ENCODE peak calls at places on chromosomes 13 and 19, in ten cellular contexts. U, Z, G, X, E, P, K, V, O and W are unnamed samples.

GRCh38 chr13:111409413-111409812 is 89.0 kb downstream of the TEX29 start:
- DNase-seq in U (no peak), Z (no peak), G (no peak), X (no peak), E (no peak), P (no peak), K (no peak), V (no peak), O (no peak), W (no peak)

GRCh38 chr19:3857449-3858003 is 11.3 kb downstream of the ZFR2 start:
- DNase-seq in U (no peak), Z (no peak), G (no peak), X (no peak), E (no peak), P (no peak), K (no peak), V (no peak), O (no peak), W (no peak)

GRCh38 chr19:31002852-31003251 is 346.4 kb downstream of the TSHZ3 start:
- DNase-seq in U (peak), Z (no peak), G (no peak), X (no peak), E (no peak), P (no peak), K (no peak), V (no peak), O (no peak), W (no peak)

GRCh38 chr13:111556496-111556895 is 236.1 kb downstream of the TEX29 start:
- DNase-seq in U (no peak), Z (no peak), G (no peak), X (no peak), E (no peak), P (no peak), K (no peak), V (no peak), O (no peak), W (no peak)

GRCh38 chr13:95948646-95949045 is 104.6 kb downstream of the UGGT2 start:
- DNase-seq in U (no peak), Z (no peak), G (no peak), X (peak), E (no peak), P (no peak), K (no peak), V (no peak), O (no peak), W (no peak)

GRCh38 chr13:107427531-107427930 is 787.8 kb downstream of the LIG4 start:
- DNase-seq in U (no peak), Z (no peak), G (no peak), X (no peak), E (no peak), P (no peak), K (no peak), V (no peak), O (peak), W (no peak)

GRCh38 chr13:106587787-106588186 is 19.9 kb upstream of the ARGLU1 start:
- DNase-seq in U (no peak), Z (no peak), G (no peak), X (no peak), E (no peak), P (no peak), K (no peak), V (no peak), O (no peak), W (no peak)

GRCh38 chr13:79468819-79469218 is 12.1 kb upstream of the NDFIP2 start:
- DNase-seq in U (no peak), Z (no peak), G (no peak), X (no peak), E (no peak), P (no peak), K (no peak), V (no peak), O (no peak), W (no peak)

GRCh38 chr19:52665529-52665928 is 27.4 kb upstream of the ZNF83 start:
- DNase-seq in U (no peak), Z (no peak), G (no peak), X (no peak), E (no peak), P (no peak), K (no peak), V (peak), O (no peak), W (no peak)

GRCh38 chr13:109687559-109688448 is 98.6 kb downstream of the IRS2 start:
- DNase-seq in U (no peak), Z (no peak), G (no peak), X (no peak), E (no peak), P (no peak), K (no peak), V (no peak), O (no peak), W (no peak)

GRCh38 chr13:32139251-32139650 is 107.7 kb downstream of the FRY start:
- DNase-seq in U (no peak), Z (no peak), G (no peak), X (no peak), E (no peak), P (no peak), K (no peak), V (no peak), O (no peak), W (no peak)

GRCh38 chr13:39967199-39967959 is 311.9 kb downstream of the COG6 start:
- DNase-seq in U (no peak), Z (no peak), G (no peak), X (no peak), E (no peak), P (no peak), K (no peak), V (no peak), O (peak), W (no peak)

GRCh38 chr19:48645652-48646191 is at the start of gene CA11:
- DNase-seq in U (no peak), Z (no peak), G (no peak), X (no peak), E (no peak), P (peak), K (no peak), V (no peak), O (no peak), W (no peak)

GRCh38 chr19:35266904-35267817 is 1.6 kb upstream of the USF2 start:
- DNase-seq in U (peak), Z (peak), G (peak), X (peak), E (peak), P (peak), K (no peak), V (peak), O (peak), W (no peak)

GRCh38 chr19:5593245-5593962 is 25.7 kb upstream of the TINCR start:
- DNase-seq in U (no peak), Z (no peak), G (no peak), X (no peak), E (no peak), P (no peak), K (no peak), V (no peak), O (no peak), W (no peak)

GRCh38 chr19:28960586-28960985 is 252.4 kb downstream of the UQCRFS1 start:
- DNase-seq in U (no peak), Z (no peak), G (no peak), X (no peak), E (no peak), P (no peak), K (no peak), V (no peak), O (no peak), W (no peak)

GRCh38 chr13:30789360-30789862 is 54.1 kb downstream of the ALOX5AP start:
- DNase-seq in U (no peak), Z (no peak), G (no peak), X (no peak), E (no peak), P (no peak), K (no peak), V (no peak), O (no peak), W (no peak)

GRCh38 chr19:50264483-50265186 is 61.2 kb downstream of the MYH14 start:
- DNase-seq in U (no peak), Z (no peak), G (no peak), X (peak), E (no peak), P (no peak), K (no peak), V (peak), O (peak), W (no peak)

GRCh38 chr19:30498707-30499106 is 126.5 kb downstream of the ZNF536 start:
- DNase-seq in U (no peak), Z (no peak), G (no peak), X (peak), E (no peak), P (no peak), K (no peak), V (peak), O (no peak), W (no peak)

DNA sequence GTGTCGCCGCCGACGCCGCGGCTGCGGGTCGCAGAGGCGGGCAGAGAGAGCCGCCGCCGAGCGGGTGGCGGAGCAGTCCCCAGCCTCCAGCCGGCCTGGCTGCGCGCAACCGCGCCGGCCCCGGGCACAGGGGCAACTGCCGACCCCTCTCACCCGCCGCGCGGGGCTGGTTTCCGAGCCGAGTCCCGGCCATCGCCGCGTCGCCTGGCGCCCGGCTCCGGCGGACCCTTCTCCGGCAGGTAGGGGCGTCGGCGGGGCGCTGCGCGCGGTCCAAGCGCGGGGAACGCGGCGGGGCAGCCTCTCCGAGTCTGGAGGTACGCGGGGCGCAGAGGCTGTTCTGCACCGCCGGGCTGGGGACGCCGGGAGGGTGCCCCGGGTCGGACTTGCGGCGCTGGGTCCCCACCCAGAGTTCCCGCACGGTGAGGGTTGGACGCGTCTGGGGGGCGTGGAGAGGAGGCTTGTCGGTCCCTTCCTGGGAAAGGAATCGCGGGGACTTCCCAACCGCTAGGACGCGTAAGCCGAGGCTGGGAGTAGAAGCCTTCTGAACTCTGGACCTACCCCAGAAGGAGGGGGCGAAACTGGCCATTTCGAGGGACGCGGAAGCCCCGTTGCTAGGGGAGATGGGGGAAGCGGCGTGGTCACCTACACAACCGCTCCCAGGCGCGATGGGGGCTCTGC is 133.6 kb upstream of the MYO16 start:
- DNase-seq in U (no peak), Z (no peak), G (no peak), X (no peak), E (no peak), P (no peak), K (no peak), V (no peak), O (no peak), W (no peak)
- TF ChIP-seq POLR2A in U (no peak), Z (no peak), G (no peak), X (no peak), E (no peak), P (no peak), K (no peak), V (no peak), O (no peak), W (no peak)

DNA sequence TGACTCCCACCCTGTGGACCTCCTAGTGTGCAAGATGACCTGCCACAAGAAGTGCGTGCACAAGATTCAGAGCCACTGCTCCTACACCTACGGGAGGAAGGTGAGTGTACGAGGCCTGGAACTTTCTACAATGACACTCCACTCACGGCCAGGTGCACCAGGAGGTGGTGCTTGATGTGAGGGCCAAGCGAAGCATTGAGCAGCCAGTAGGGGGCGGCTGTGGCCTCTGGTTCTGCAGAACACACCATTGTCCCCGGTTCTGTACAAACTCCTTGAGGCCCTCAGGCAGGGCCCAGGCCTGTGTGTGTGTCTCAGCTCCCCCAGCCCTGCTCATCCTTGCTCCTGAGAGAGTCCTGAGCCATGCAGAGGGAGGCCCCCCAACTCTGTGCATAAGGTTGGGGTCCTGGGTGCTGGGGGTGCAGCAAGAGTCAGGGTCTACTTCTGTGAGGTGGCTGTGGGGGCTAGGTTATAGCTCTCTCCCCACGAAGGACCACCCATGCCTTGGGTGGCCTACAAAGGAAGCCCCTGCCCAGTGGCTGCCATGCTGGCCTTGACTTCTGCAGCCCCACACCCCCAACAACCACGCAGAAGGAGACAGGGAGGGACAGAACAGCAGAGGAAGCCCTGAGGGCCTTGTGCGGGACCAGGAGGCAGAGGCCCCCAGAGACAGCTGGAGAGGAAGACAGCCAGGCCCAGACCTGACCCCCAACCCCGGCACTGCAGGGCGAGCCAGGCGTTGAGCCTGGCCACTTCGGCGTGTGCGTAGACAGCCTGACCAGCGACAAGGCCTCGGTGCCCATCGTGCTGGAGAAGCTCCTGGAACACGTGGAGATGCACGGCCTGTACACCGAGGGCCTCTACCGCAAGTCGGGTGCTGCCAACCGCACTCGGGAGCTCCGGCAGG is 9.7 kb upstream of the USE1 start:
- DNase-seq in U (peak), Z (peak), G (no peak), X (peak), E (peak), P (no peak), K (peak), V (peak), O (peak), W (no peak)
- TF ChIP-seq POLR2A in U (no peak), Z (no peak), G (no peak), X (no peak), E (no peak), P (no peak), K (no peak), V (no peak), O (no peak), W (no peak)

DNA sequence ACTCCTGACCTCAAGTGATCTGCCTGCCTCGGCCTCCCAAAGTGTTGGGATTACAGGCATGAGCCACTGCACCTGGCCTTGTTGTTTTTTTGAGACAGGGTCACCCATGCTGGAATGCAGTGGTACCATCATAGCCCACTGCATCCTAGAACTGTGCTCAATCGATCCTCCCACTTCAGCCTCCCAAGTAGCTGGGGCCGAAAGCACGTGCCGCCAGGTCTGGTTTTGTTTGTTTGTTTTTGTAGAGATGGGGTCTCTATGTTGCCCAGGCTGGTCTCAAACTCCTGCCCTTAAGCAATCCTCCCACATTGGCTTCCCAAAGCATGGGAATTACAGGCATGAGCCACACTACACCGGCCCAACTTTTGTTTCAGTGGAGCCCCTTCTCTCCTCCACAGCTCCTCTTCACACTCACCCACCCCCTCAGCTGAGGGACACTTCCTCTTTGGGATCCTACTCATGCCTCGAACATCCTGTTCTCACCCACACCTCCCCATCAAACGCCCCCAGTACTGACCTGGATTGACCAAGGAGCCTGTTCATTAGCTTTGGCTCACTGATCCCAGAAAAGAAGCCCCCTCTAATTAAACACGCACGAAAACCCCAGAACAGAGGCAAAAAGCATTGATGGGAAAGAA is 12.8 kb upstream of the CERS4 start:
- DNase-seq in U (no peak), Z (no peak), G (no peak), X (no peak), E (no peak), P (no peak), K (no peak), V (no peak), O (no peak), W (no peak)
- TF ChIP-seq POLR2A in U (no peak), Z (no peak), G (no peak), X (no peak), E (no peak), P (no peak), K (no peak), V (no peak), O (no peak), W (no peak)

GRCh38 chr19:44907613-44908012 is 2.0 kb downstream of the APOE start:
- DNase-seq in U (no peak), Z (no peak), G (no peak), X (no peak), E (no peak), P (no peak), K (no peak), V (no peak), O (no peak), W (no peak)

GRCh38 chr19:44908074-44908835 is 2.7 kb downstream of the APOE start:
- DNase-seq in U (no peak), Z (no peak), G (no peak), X (no peak), E (no peak), P (no peak), K (no peak), V (no peak), O (no peak), W (no peak)

GRCh38 chr19:44912854-44913253 is 1.6 kb upstream of the APOC1 start:
- DNase-seq in U (peak), Z (no peak), G (no peak), X (peak), E (no peak), P (no peak), K (no peak), V (no peak), O (no peak), W (no peak)

GRCh38 chr19:44908836-44909201 is 3.2 kb downstream of the APOE start:
- DNase-seq in U (no peak), Z (no peak), G (no peak), X (no peak), E (no peak), P (no peak), K (no peak), V (no peak), O (no peak), W (no peak)

GRCh38 chr19:44909775-44910174 is 4.2 kb downstream of the APOE start:
- DNase-seq in U (no peak), Z (no peak), G (no peak), X (peak), E (no peak), P (no peak), K (no peak), V (no peak), O (no peak), W (no peak)
- TF ChIP-seq POLR2A in U (no peak), Z (no peak), G (no peak), X (no peak), E (no peak), P (no peak), K (no peak), V (no peak), O (no peak), W (no peak)

GRCh38 chr19:870314-870713 is 10.8 kb downstream of the CFD start:
- DNase-seq in U (no peak), Z (no peak), G (no peak), X (no peak), E (no peak), P (no peak), K (no peak), V (no peak), O (no peak), W (no peak)

GRCh38 chr19:873084-874019 is 13.9 kb downstream of the CFD start:
- DNase-seq in U (peak), Z (no peak), G (no peak), X (peak), E (no peak), P (no peak), K (no peak), V (peak), O (no peak), W (peak)

GRCh38 chr19:870963-871401 is 11.5 kb downstream of the CFD start:
- DNase-seq in U (no peak), Z (no peak), G (no peak), X (no peak), E (peak), P (no peak), K (no peak), V (no peak), O (no peak), W (no peak)

GRCh38 chr19:872266-872951 is 12.9 kb downstream of the CFD start:
- DNase-seq in U (peak), Z (peak), G (peak), X (peak), E (no peak), P (peak), K (peak), V (peak), O (peak), W (peak)

GRCh38 chr19:871446-872265 is 12.2 kb downstream of the CFD start:
- DNase-seq in U (no peak), Z (no peak), G (no peak), X (no peak), E (no peak), P (no peak), K (no peak), V (peak), O (no peak), W (no peak)
- TF ChIP-seq POLR2A in U (no peak), Z (no peak), G (no peak), X (no peak), E (no peak), P (no peak), K (no peak), V (no peak), O (no peak), W (no peak)

GRCh38 chr19:2122251-2122650 is 25.5 kb downstream of the IZUMO4 start:
- DNase-seq in U (no peak), Z (no peak), G (no peak), X (no peak), E (no peak), P (no peak), K (no peak), V (no peak), O (no peak), W (no peak)

GRCh38 chr19:2122982-2123381 is 26.3 kb downstream of the IZUMO4 start:
- DNase-seq in U (no peak), Z (no peak), G (no peak), X (no peak), E (no peak), P (no peak), K (no peak), V (no peak), O (no peak), W (no peak)

GRCh38 chr19:2119916-2120785 is 23.4 kb downstream of the IZUMO4 start:
- DNase-seq in U (no peak), Z (no peak), G (no peak), X (no peak), E (no peak), P (no peak), K (no peak), V (no peak), O (no peak), W (no peak)

GRCh38 chr19:2121416-2122051 is 24.8 kb downstream of the IZUMO4 start:
- DNase-seq in U (no peak), Z (no peak), G (no peak), X (no peak), E (no peak), P (no peak), K (no peak), V (no peak), O (no peak), W (no peak)

DNA sequence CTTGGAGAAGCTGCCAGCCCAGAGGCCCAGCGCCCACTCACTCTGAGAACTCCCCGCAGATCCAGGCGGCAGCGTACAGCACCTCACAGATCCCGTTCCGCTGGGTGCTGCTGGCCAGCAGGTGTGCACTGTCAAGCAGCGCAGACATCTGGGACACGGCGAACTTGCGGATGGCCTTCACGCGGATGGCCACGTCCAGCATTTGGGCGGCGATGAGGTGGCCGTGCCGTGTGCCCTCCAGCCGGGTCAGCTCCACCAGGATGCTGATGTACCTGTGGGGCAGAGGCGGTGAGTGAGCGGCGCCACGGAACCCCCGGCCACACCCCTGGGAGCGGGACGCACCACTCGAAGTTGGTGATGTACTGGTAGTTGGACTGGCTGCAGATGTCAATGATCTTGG is 24.1 kb downstream of the IZUMO4 start:
- DNase-seq in U (no peak), Z (no peak), G (no peak), X (no peak), E (no peak), P (no peak), K (no peak), V (no peak), O (no peak), W (no peak)
- TF ChIP-seq POLR2A in U (no peak), Z (no peak), G (no peak), X (no peak), E (no peak), P (no peak), K (no peak), V (no peak), O (no peak), W (no peak)

GRCh38 chr19:55005684-55006488 is 32.2 kb downstream of the GP6 start:
- DNase-seq in U (peak), Z (no peak), G (peak), X (peak), E (peak), P (peak), K (no peak), V (peak), O (no peak), W (peak)
- TF ChIP-seq POLR2A in U (peak), Z (no peak), G (no peak), X (peak), E (no peak), P (no peak), K (no peak), V (peak), O (no peak), W (no peak)

GRCh38 chr19:13121551-13122274 is 3.6 kb downstream of the NACC1 start:
- DNase-seq in U (no peak), Z (no peak), G (no peak), X (no peak), E (no peak), P (no peak), K (no peak), V (no peak), O (no peak), W (no peak)
- TF ChIP-seq POLR2A in U (no peak), Z (no peak), G (no peak), X (no peak), E (no peak), P (no peak), K (no peak), V (no peak), O (no peak), W (no peak)